ENCODE peak calls at places on chromosomes 4 and X, in nine cellular contexts. D, C, W, N, G, X, U, E and P are unnamed samples. For H3K27me3, the result is how much of the 10 kb centered on the place peaks cover.

GRCh38 chrX:71181910-71182799 is 37.5 kb downstream of the NLGN3 start:
- DNase-seq in D (peak), C (peak), W (peak), N (peak), G (peak), X (peak), U (peak), E (peak), P (no peak)

GRCh38 chr4:110361921-110362320 is 114.0 kb upstream of the ENPEP start:
- DNase-seq in D (peak), C (no peak), W (no peak), N (peak), G (no peak), X (no peak), U (no peak), E (no peak), P (no peak)

GRCh38 chr4:25938251-25939186 is 24.5 kb downstream of the SMIM20 start:
- DNase-seq in D (peak), C (no peak), W (no peak), N (peak), G (peak), X (no peak), U (no peak), E (no peak), P (no peak)

GRCh38 chr4:30262379-30262778 is 457.8 kb upstream of the PCDH7 start:
- DNase-seq in D (no peak), C (no peak), W (no peak), N (no peak), G (no peak), X (no peak), U (no peak), E (no peak), P (no peak)

GRCh38 chr4:98284640-98285046 is 23.5 kb downstream of the RAP1GDS1 start:
- DNase-seq in D (peak), C (no peak), W (no peak), N (peak), G (no peak), X (no peak), U (no peak), E (no peak), P (no peak)

GRCh38 chr4:133095591-133095990 is 53.5 kb upstream of the PCDH10 start:
- DNase-seq in D (no peak), C (no peak), W (no peak), N (no peak), G (no peak), X (no peak), U (no peak), E (no peak), P (no peak)

GRCh38 chrX:12894074-12894691 is 12.2 kb upstream of the TLR8 start:
- DNase-seq in D (no peak), C (peak), W (peak), N (no peak), G (no peak), X (no peak), U (peak), E (peak), P (peak)

GRCh38 chr4:156113138-156113537 is 159.5 kb upstream of the CTSO start:
- DNase-seq in D (no peak), C (peak), W (no peak), N (peak), G (no peak), X (no peak), U (no peak), E (no peak), P (no peak)

GRCh38 chrX:150200820-150201287 is 162.3 kb upstream of the MAMLD1 start:
- DNase-seq in D (peak), C (no peak), W (no peak), N (peak), G (peak), X (peak), U (peak), E (no peak), P (peak)

GRCh38 chr4:125323547-125324100 is 8.9 kb downstream of the FAT4 start:
- DNase-seq in D (peak), C (no peak), W (no peak), N (peak), G (no peak), X (no peak), U (no peak), E (no peak), P (peak)

GRCh38 chrX:48520976-48521352 is 644 bp upstream of the EBP start:
- DNase-seq in D (no peak), C (no peak), W (no peak), N (no peak), G (no peak), X (no peak), U (no peak), E (no peak), P (no peak)

GRCh38 chr4:183499797-183500196 is 5.1 kb upstream of the ING2 start:
- DNase-seq in D (no peak), C (no peak), W (no peak), N (no peak), G (no peak), X (no peak), U (no peak), E (no peak), P (no peak)

GRCh38 chr4:152369903-152370296 is 166.0 kb downstream of the FBXW7 start:
- DNase-seq in D (no peak), C (no peak), W (no peak), N (no peak), G (no peak), X (no peak), U (no peak), E (no peak), P (no peak)

GRCh38 chrX:9816094-9816700 is 30.0 kb downstream of the SHROOM2 start:
- DNase-seq in D (no peak), C (no peak), W (no peak), N (no peak), G (no peak), X (no peak), U (no peak), E (no peak), P (no peak)

GRCh38 chr4:4388836-4389575 is 2.1 kb downstream of the NSG1 start:
- DNase-seq in D (no peak), C (no peak), W (no peak), N (no peak), G (no peak), X (peak), U (no peak), E (no peak), P (no peak)

DNA sequence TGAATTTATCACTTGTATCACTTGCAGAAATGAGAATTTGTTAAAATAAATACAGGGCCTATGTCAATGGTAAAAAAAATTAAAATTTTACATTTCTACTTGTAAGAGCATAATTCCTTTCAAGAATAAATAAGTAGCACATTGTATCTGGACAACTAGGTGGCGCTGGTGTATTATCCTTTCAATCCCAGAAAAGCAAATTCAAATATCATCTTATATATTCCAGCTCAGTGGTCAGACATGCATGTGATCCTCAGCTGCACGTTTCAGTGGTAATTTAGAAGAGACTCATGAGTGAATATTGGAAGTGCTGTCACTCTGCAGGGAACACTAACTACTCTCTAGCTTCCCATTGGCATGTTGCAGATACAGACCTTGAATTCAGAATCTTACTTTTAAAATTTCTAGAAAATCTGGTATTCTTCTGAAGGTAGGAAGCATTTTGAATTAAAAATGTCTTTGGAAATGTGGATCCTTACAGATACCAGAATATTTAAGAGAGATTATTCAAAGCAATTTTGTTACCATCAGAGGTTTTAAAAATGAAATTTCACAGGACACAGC is 1414.7 kb upstream of the TENM3 start:
- DNase-seq in D (no peak), C (peak), W (no peak), N (peak), G (no peak), X (no peak), U (no peak), E (no peak), P (peak)
- H3K27me3 ChIP-seq in D (under half), C (under half), W (under half), N (under half), G (under half), X (under half), U (under half), E (under half), P (under half)

DNA sequence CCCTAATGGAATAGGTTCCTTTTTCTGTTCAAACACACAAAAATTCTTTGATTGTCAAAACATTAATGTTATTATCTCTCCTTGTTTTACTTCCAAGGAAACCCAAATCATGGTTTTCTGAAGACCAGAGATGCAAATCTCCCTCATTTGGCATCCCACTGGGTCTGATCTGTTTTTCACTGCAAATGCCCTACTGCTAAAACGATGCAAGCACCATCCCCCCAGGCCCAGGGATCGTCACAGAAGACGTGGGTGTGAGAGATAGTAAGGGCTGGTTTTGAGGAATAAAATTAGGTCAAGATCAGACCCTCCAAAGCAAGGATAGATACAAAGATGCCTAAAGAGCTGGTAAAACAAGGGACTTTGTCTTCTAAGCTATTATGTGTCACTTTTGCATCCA is 33.6 kb downstream of the GSPT2 start:
- DNase-seq in D (no peak), C (no peak), W (no peak), N (no peak), G (no peak), X (no peak), U (no peak), E (no peak), P (no peak)
- H3K4me3 ChIP-seq in D (no peak), C (no peak), W (no peak), N (no peak), G (no peak), X (no peak), U (no peak), E (no peak), P (no peak)

DNA sequence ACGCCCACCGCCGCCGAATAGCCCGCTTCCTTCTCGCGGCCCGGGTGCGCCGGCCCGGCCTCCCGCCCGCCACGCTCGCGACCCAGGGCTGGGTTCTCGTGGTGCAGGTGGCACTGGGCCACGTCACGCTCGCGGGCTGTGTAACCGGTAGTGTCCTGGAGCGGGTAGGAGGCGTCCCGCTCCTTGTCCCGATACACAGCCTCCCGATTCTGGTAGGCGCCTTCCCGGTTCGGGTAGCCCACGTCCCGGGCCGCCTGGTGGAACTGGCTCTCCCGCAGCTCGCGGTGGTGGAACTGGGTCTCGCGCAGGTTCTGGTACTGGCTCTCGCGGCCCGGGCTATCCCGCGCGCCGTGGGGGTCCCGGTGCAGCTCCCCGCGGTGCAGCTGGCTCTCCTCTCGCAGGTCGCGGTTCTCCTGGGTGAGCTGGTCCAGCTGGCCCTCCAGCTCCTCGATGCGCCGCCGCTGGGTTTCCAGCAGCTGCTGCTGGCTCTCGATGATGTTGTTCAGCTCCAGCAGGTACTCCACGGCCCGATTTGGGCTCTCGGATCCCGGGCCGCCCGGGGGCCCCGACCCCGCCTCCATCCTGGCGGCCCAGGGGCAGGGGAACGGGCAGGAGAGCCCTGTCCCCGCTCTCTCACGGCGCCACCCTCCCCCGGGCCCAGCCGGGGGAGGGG is 39.3 kb upstream of the IQSEC2 start:
- DNase-seq in D (no peak), C (no peak), W (no peak), N (no peak), G (no peak), X (no peak), U (peak), E (peak), P (no peak)
- H3K27me3 ChIP-seq in D (under half), C (under half), W (under half), N (under half), G (under half), X (under half), U (under half), E (under half), P (under half)

GRCh38 chr4:173482330-173482931 is 47.6 kb downstream of the HAND2 start:
- DNase-seq in D (no peak), C (no peak), W (no peak), N (no peak), G (no peak), X (no peak), U (no peak), E (no peak), P (no peak)

GRCh38 chr4:173477016-173477415 is 53.0 kb downstream of the HAND2 start:
- DNase-seq in D (no peak), C (no peak), W (no peak), N (no peak), G (no peak), X (no peak), U (no peak), E (no peak), P (no peak)

GRCh38 chr4:173478884-173479283 is 51.1 kb downstream of the HAND2 start:
- DNase-seq in D (no peak), C (no peak), W (no peak), N (no peak), G (no peak), X (no peak), U (no peak), E (no peak), P (no peak)

GRCh38 chr4:173475751-173476150 is 54.3 kb downstream of the HAND2 start:
- DNase-seq in D (no peak), C (no peak), W (no peak), N (no peak), G (no peak), X (no peak), U (no peak), E (no peak), P (no peak)

GRCh38 chr4:173478136-173478860 is 51.7 kb downstream of the HAND2 start:
- DNase-seq in D (no peak), C (no peak), W (no peak), N (no peak), G (no peak), X (no peak), U (no peak), E (no peak), P (no peak)
- H3K4me3 ChIP-seq in D (no peak), C (no peak), W (no peak), N (no peak), G (no peak), X (no peak), U (no peak), E (no peak), P (no peak)

DNA sequence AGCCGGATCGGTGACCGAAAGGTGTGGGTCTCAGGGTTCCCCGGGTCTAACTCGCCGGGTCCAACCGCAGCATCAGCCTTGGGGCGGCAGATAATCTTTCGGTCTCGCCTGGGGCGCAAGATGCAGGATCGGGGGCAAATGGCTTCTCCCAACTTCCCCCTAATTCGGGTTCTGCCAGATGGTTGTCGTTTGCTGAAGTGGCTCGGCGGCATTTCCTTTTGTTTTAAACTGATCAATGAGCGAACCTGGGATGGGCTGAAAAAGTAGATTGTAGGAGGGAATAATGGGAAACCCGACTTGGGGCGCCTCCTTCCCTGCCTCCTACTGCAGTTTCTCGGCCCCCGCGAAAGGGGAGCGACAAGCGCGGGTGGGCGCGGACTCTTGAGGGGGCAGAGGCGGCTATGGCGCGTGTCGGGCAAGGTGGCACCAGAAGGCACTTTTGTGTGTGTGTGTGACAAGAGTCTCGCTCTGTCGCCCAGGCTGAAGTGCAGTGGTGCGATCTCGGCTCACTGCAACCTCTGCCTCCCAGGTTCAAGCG is 3.1 kb downstream of the PDGFRA start:
- DNase-seq in D (peak), C (no peak), W (no peak), N (no peak), G (no peak), X (no peak), U (no peak), E (peak), P (peak)
- H3K27me3 ChIP-seq in D (under half), C (under half), W (half or more), N (under half), G (half or more), X (half or more), U (half or more), E (under half), P (under half)

GRCh38 chr4:721261-722171 is 15.9 kb downstream of the PCGF3 start:
- DNase-seq in D (no peak), C (no peak), W (peak), N (peak), G (no peak), X (no peak), U (peak), E (peak), P (no peak)
- H3K4me3 ChIP-seq in D (no peak), C (no peak), W (no peak), N (no peak), G (no peak), X (no peak), U (no peak), E (no peak), P (no peak)

GRCh38 chr4:174216935-174217272 is 66.6 kb downstream of the FBXO8 start:
- DNase-seq in D (no peak), C (no peak), W (no peak), N (no peak), G (no peak), X (no peak), U (no peak), E (no peak), P (no peak)
- H3K27me3 ChIP-seq in D (under half), C (under half), W (half or more), N (under half), G (half or more), X (under half), U (half or more), E (under half), P (under half)

GRCh38 chr4:107037188-107037587 is 1.1 kb upstream of the DKK2 start:
- DNase-seq in D (peak), C (no peak), W (peak), N (no peak), G (no peak), X (peak), U (peak), E (peak), P (peak)

GRCh38 chr4:107036602-107037151 is 564 bp upstream of the DKK2 start:
- DNase-seq in D (no peak), C (no peak), W (no peak), N (no peak), G (no peak), X (peak), U (no peak), E (peak), P (no peak)

GRCh38 chr4:107035711-107036601 is at the start of gene DKK2:
- DNase-seq in D (peak), C (no peak), W (no peak), N (no peak), G (no peak), X (peak), U (peak), E (peak), P (peak)

GRCh38 chr4:107034982-107035710 is 967 bp downstream of the DKK2 start:
- DNase-seq in D (peak), C (no peak), W (no peak), N (no peak), G (no peak), X (peak), U (peak), E (peak), P (peak)

DNA sequence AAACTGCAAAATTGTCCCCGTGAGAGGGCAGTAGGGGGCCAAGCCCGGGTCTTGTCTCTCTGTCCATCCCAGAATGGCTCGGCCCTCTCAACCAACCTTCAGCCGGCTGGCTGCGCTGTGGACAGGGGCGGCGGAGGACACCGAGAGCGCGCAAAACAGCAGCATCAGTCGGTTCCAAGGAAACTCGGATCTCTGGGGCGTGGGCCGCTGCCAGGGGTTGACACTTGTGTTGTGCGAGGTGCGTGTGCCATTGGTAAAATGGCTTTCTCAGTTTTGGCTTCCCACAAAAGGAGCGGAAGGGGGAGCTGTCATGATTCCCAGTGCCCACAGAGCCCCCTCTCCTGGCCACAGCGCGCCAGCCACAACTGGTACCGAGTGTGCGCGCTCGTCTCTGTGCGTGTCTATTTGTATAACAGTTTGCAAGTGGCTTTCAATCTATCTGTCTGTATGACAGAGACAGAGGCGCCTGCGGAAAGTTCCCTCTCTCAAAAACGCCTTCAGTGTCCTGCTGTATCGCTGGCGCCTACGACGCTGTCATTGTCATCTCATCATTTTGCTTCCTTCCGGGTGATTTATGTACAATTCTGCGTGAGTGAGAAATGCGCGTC is 1.9 kb downstream of the DKK2 start:
- DNase-seq in D (peak), C (no peak), W (no peak), N (no peak), G (no peak), X (peak), U (peak), E (peak), P (peak)
- H3K4me3 ChIP-seq in D (peak), C (no peak), W (no peak), N (no peak), G (peak), X (peak), U (no peak), E (no peak), P (peak)